ENCODE peak calls at places on chromosomes 11 and 22, in five cellular contexts. V is H9; Q is dermis microvascular lymphatic vessel endothelial cell; G is RPMI8226; P is stimulated activated CD8-positive, alpha-beta memory T cell treated with anti-CD3 and anti-CD28 coated beads, Interleukin-15, amount 100 ng/mL, for 48 hours. B is an unnamed sample.

GRCh38 chr11:103940542-103940941 is 95.9 kb upstream of the DDI1 start:
- DNase-seq in V (no peak), Q (no peak), G (no peak), P (no peak), B (no peak)

GRCh38 chr11:102177974-102178631 is 67.9 kb downstream of the YAP1 start:
- DNase-seq in V (no peak), Q (peak), G (no peak), P (no peak), B (peak)

GRCh38 chr11:11409224-11409623 is 56.2 kb upstream of the CSNK2A3 start:
- DNase-seq in V (no peak), Q (no peak), G (no peak), P (no peak), B (no peak)

GRCh38 chr11:47394050-47394321 is 14.4 kb upstream of the SLC39A13 start:
- DNase-seq in V (peak), Q (no peak), G (no peak), P (no peak), B (no peak)

GRCh38 chr22:40673017-40673416 is 6.3 kb upstream of the MCHR1 start:
- DNase-seq in V (no peak), Q (peak), G (no peak), P (no peak), B (no peak)

GRCh38 chr22:36644333-36644757 is 59.2 kb downstream of the CACNG2 start:
- DNase-seq in V (peak), Q (peak), G (peak), P (no peak), B (peak)

GRCh38 chr11:19978668-19979518 is 181.4 kb downstream of the DBX1 start:
- DNase-seq in V (no peak), Q (peak), G (no peak), P (no peak), B (peak)

GRCh38 chr22:43228330-43228729 is 41.4 kb upstream of the TTLL12 start:
- DNase-seq in V (peak), Q (peak), G (peak), P (no peak), B (no peak)

GRCh38 chr11:44725016-44725651 is 1.6 kb upstream of the TSPAN18 start:
- DNase-seq in V (no peak), Q (peak), G (no peak), P (no peak), B (no peak)

GRCh38 chr11:18404062-18404461 is 8.1 kb upstream of the LDHC start:
- DNase-seq in V (no peak), Q (no peak), G (no peak), P (no peak), B (no peak)

GRCh38 chr22:38959574-38959973 is 2.2 kb downstream of the APOBEC3A start:
- DNase-seq in V (no peak), Q (no peak), G (no peak), P (no peak), B (no peak)

GRCh38 chr22:49368976-49369725 is 458.5 kb downstream of the BRD1 start:
- DNase-seq in V (peak), Q (no peak), G (peak), P (no peak), B (no peak)

GRCh38 chr11:133945087-133945974 is 11.4 kb downstream of the IGSF9B start:
- DNase-seq in V (no peak), Q (no peak), G (no peak), P (peak), B (no peak)

GRCh38 chr11:71454470-71455113 is 1.6 kb downstream of the NADSYN1 start:
- DNase-seq in V (no peak), Q (no peak), G (peak), P (no peak), B (no peak)

GRCh38 chr22:37162221-37163095 is 12.7 kb upstream of the IL2RB start:
- DNase-seq in V (no peak), Q (no peak), G (peak), P (peak), B (no peak)

GRCh38 chr11:79092791-79093313 is 348.0 kb downstream of the TENM4 start:
- DNase-seq in V (no peak), Q (peak), G (peak), P (no peak), B (peak)

GRCh38 chr22:50011447-50012200 is 941 bp downstream of the IL17REL start:
- DNase-seq in V (peak), Q (no peak), G (no peak), P (no peak), B (no peak)

GRCh38 chr11:93917673-93918072 is 67.3 kb upstream of the VSTM5 start:
- DNase-seq in V (no peak), Q (no peak), G (no peak), P (no peak), B (no peak)

GRCh38 chr11:84865791-84866535 is 761.2 kb downstream of the DLG2 start:
- DNase-seq in V (no peak), Q (no peak), G (no peak), P (no peak), B (no peak)

GRCh38 chr22:41659941-41660340 is 28.7 kb downstream of the SNU13 start:
- DNase-seq in V (no peak), Q (no peak), G (no peak), P (no peak), B (no peak)